ENCODE peak calls at places on chromosomes 4 and X, in nine cellular contexts. S is HepG2, H is IMR-90, L is uterus, U is transverse colon, D is ascending aorta, Q is PC-3, G is gastrocnemius medialis, Y is neural progenitor cell. M is an unnamed sample.

GRCh38 chr4:156595041-156595440 is 376.6 kb downstream of the PDGFC start:
- DNase-seq in Y (no peak), Q (peak; percentile 59), H (peak; percentile 19), L (no peak), G (no peak), S (no peak), D (no peak), U (no peak), M (no peak)

GRCh38 chr4:184163813-184164212 is 53.9 kb downstream of the ENPP6 start:
- DNase-seq in G (no peak), L (no peak), Y (peak; percentile 88), S (peak; percentile 26), U (peak; percentile 54), D (no peak), Q (peak; percentile 45), H (peak; percentile 6), M (no peak)

GRCh38 chrX:109656774-109657173 is 31.8 kb upstream of the KCNE5 start:
- DNase-seq in Y (no peak), H (no peak), D (no peak), S (no peak), L (no peak), Q (no peak), G (no peak), U (no peak), M (no peak)

GRCh38 chr4:83356899-83357661 is 22.4 kb upstream of the HPSE start:
- DNase-seq in D (no peak), G (no peak), H (peak; percentile 91), L (no peak), Q (peak; percentile 92), Y (no peak), S (peak; percentile 76), U (no peak), M (no peak)

GRCh38 chrX:83916525-83916924 is 55.6 kb downstream of the CYLC1 start:
- DNase-seq in L (no peak), U (peak; percentile 8), Y (peak; percentile 46), D (no peak), H (peak; percentile 11), S (no peak), G (no peak), Q (peak; percentile 55), M (no peak)

GRCh38 chr4:147453561-147454141 is 27.2 kb upstream of the EDNRA start:
- DNase-seq in G (no peak), S (no peak), U (no peak), D (no peak), Y (no peak), L (no peak), Q (peak; percentile 35), H (peak; percentile 44), M (no peak)

GRCh38 chrX:44946771-44947170 is 73.8 kb downstream of the KDM6A start:
- DNase-seq in D (no peak), U (no peak), Y (no peak), Q (peak; percentile 50), H (peak; percentile 23), L (no peak), S (no peak), G (no peak), M (no peak)

GRCh38 chr4:14667624-14668295 is 334.5 kb upstream of the CPEB2 start:
- DNase-seq in D (no peak), Y (no peak), U (no peak), H (no peak), S (no peak), G (no peak), Q (peak; percentile 86), L (no peak), M (no peak)

GRCh38 chr4:56755901-56756300 is 65.6 kb downstream of the SPINK2 start:
- DNase-seq in Q (peak; percentile 70), D (no peak), S (no peak), U (no peak), Y (no peak), L (no peak), G (no peak), H (no peak), M (no peak)

GRCh38 chr4:786074-786741 is 39.7 kb downstream of the CPLX1 start:
- DNase-seq in Q (no peak), H (no peak), U (no peak), G (no peak), D (no peak), S (no peak), L (no peak), Y (peak; percentile 33), M (no peak)

GRCh38 chr4:117796677-117797076 is 237.6 kb upstream of the NDST3 start:
- DNase-seq in Q (peak; percentile 49), L (no peak), G (no peak), S (no peak), Y (no peak), D (no peak), U (no peak), H (no peak), M (no peak)

GRCh38 chr4:159248383-159249178 is 145.7 kb downstream of the RAPGEF2 start:
- DNase-seq in S (peak; percentile 47), G (no peak), L (no peak), D (no peak), H (peak; percentile 77), Q (no peak), Y (no peak), U (no peak), M (no peak)

GRCh38 chr4:71239365-71239764 is 99.5 kb upstream of the SLC4A4 start:
- DNase-seq in Q (peak; percentile 75), L (no peak), H (peak; percentile 66), G (no peak), U (no peak), Y (no peak), D (no peak), S (no peak), M (no peak)

GRCh38 chr4:123564758-123565346 is 168.3 kb downstream of the SPRY1 start:
- DNase-seq in D (no peak), Q (peak; percentile 78), L (no peak), U (peak; percentile 66), G (peak; percentile 15), S (peak; percentile 92), H (peak; percentile 69), Y (peak; percentile 75), M (no peak)

GRCh38 chrX:37921758-37922157 is 74.4 kb upstream of the DYNLT3 start:
- DNase-seq in D (no peak), Q (peak; percentile 85), G (no peak), S (no peak), L (no peak), U (no peak), H (peak; percentile 66), Y (no peak), M (no peak)

DNA sequence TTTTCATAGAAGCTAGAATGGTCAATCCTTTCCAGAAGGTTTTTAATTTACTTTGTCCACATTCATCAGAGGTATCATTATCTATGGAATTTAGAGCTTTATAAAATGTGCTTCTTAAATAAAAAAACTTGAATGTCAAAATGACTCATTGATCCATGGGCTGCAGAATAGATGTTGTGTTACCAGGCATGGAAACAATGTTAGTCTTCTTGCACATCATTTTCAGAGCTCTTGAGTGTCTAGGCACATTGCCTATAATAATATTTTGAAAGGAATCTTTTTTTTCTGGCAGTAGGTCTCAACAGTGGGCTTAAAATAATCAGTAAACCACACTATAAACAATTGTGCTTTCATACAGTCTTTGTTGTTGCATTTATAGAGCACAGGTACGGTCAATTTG is 200.3 kb downstream of the FAT4 start:
- DNase-seq in L (no peak), G (no peak), D (no peak), Q (no peak), U (no peak), S (no peak), H (no peak), Y (no peak), M (no peak)
- H3K4me3 ChIP-seq in L (no peak overlapping the region), G (no peak overlapping the region), D (no peak overlapping the region), Q (no peak overlapping the region), U (no peak overlapping the region), S (no peak overlapping the region), H (no peak overlapping the region), Y (no peak overlapping the region), M (no peak overlapping the region)

GRCh38 chrX:134444681-134445080 is 15.3 kb upstream of the HPRT1 start:
- DNase-seq in Q (no peak), U (no peak), H (no peak), L (no peak), S (no peak), D (no peak), G (no peak), Y (no peak), M (no peak)
- TF ChIP-seq CTCF in Q (no peak), U (no peak), H (no peak), L (no peak), S (no peak), D (no peak), G (no peak), Y (no peak), M (no peak)

GRCh38 chr4:25403699-25404098 is 26.6 kb downstream of the ANAPC4 start:
- DNase-seq in H (no peak), G (no peak), D (no peak), Q (no peak), U (no peak), L (no peak), Y (no peak), S (no peak), M (no peak)
- H3K4me1 ChIP-seq in H (peaks cover 15% of the 10 kb centered on the region), G (no peaks in the 10 kb centered on the region), D (no peaks in the 10 kb centered on the region), Q (peaks cover 19% of the 10 kb centered on the region), U (no peaks in the 10 kb centered on the region), L (no peaks in the 10 kb centered on the region), Y (no peaks in the 10 kb centered on the region), S (peaks cover 19% of the 10 kb centered on the region), M (peaks cover 4% of the 10 kb centered on the region)

DNA sequence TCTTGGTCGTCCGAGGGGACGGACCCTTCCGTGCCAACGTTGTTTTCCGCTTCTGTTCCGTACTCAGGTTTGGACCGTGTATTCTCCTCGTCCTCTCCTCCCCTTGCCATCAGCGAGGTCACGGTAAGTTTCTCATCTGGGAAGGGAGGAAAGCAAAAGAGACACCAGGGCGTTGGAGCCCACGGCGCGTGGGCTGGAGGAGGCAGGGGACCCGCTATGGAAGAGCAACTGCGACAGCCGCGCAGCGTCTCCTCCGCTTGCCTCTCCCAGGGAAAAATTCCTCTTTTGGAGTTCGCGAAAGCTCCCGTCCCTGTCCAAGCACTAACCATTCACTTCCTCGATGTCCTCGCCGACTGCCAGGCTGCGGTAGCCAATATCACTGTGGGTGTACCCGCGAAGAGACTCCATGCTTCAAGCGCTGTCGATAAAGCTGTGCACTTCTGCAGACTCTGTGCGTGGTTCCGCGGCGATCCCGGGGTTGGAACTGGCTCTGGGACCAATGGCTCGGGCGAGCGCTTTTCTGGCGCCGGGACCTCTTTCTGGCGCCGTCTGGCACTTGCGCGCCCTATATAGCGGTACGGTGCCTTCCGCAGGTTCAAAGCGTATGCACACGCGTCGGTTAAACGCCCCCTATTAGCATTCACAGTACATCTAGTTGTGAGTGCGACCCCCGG is at the start of gene ESX1:
- DNase-seq in D (no peak), G (no peak), S (no peak), Q (no peak), U (no peak), Y (peak; percentile 61), L (no peak), H (no peak), M (no peak)
- H3K4me3 ChIP-seq in D (peak within 1 kb of the TSS; percentile 39), G (no peak within 1 kb of the TSS), S (no peak within 1 kb of the TSS), Q (no peak within 1 kb of the TSS), U (no peak within 1 kb of the TSS), Y (peak within 1 kb of the TSS; percentile 36), L (peak within 1 kb of the TSS; percentile 21), H (no peak within 1 kb of the TSS), M (peak within 1 kb of the TSS; percentile 34)

DNA sequence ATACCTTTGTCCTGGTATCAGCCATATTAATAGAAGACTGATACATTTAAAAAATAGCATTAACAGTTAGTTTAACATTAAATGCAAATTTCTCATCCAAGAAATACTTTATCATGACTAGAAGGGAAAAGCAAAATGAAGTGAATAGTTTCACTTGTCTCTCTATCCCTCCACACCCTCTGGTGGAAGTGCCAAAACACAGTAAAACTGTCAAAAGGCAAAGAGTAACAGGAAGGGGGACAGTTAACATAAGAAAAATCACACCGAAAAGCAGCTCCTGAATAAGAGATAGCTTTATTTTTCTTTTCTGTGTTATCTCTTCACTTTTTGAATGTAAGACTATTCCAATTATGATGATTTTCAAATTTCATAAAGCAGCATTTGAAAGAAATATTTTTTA is 187.2 kb downstream of the FBXW7 start:
- DNase-seq in L (no peak), Q (peak; percentile 33), U (no peak), G (no peak), Y (peak; percentile 23), D (no peak), S (no peak), H (no peak), M (no peak)
- TF ChIP-seq CTCF in L (no peak), Q (peak; percentile 52), U (no peak), G (peak; percentile 5), Y (peak; percentile 38), D (no peak), S (no peak), H (no peak), M (no peak)

M was measured in thoracic aorta.